ENCODE peak calls at places on chromosomes 11 and 22, in ten cellular contexts. E is IMR-90; C is naive thymus-derived CD4-positive, alpha-beta T cell; U is neuronal stem cell; V is lung; I is uterus; B is upper lobe of right lung; J is kidney; Y is GM23248; L is psoas muscle. W is an unnamed sample.
A peak's percentile ranks its signal among the peaks of the same experiment; 100 is the strongest.

GRCh38 chr11:65112551-65113360 is 1.1 kb downstream of the TM7SF2 start:
- DNase-seq in B (peak; percentile 89), C (peak; percentile 88), I (peak; percentile 46), L (peak; percentile 86), U (no peak), Y (peak; percentile 73), V (no peak), J (peak; percentile 86), E (peak; percentile 27), W (peak; percentile 92)

GRCh38 chr11:13064593-13064992 is 55.5 kb downstream of the RASSF10 start:
- DNase-seq in V (no peak), U (no peak), E (no peak), J (no peak), L (no peak), I (no peak), C (no peak), B (no peak), Y (no peak), W (no peak)

GRCh38 chr11:132111781-132112380 is 741.5 kb downstream of the NTM start:
- DNase-seq in U (no peak), V (no peak), C (no peak), B (no peak), Y (peak; percentile 95), J (no peak), L (no peak), I (no peak), E (peak; percentile 92), W (no peak)

GRCh38 chr22:49964493-49965290 is 4.1 kb downstream of the PIM3 start:
- DNase-seq in L (peak; percentile 52), J (peak; percentile 74), Y (no peak), E (no peak), B (peak; percentile 63), V (peak; percentile 28), I (peak; percentile 17), U (no peak), C (no peak), W (peak; percentile 70)

GRCh38 chr22:44314425-44315067 is 1.8 kb upstream of the SHISAL1 start:
- DNase-seq in Y (no peak), B (no peak), L (no peak), I (no peak), C (no peak), U (no peak), J (peak; percentile 46), V (no peak), E (no peak), W (no peak)

GRCh38 chr11:15845261-15845660 is 511.1 kb downstream of the SOX6 start:
- DNase-seq in B (no peak), L (no peak), U (peak; percentile 82), C (no peak), J (no peak), E (no peak), V (no peak), I (no peak), Y (no peak), W (no peak)

GRCh38 chr11:9047986-9048522 is 43.3 kb downstream of the SCUBE2 start:
- DNase-seq in E (peak; percentile 34), U (no peak), L (no peak), I (no peak), J (no peak), Y (peak; percentile 46), V (no peak), B (no peak), C (no peak), W (no peak)

GRCh38 chr11:78860720-78861422 is 286.2 kb upstream of the NARS2 start:
- DNase-seq in L (no peak), U (peak; percentile 27), I (no peak), C (no peak), B (no peak), Y (peak; percentile 43), V (no peak), J (no peak), E (peak; percentile 35), W (no peak)

GRCh38 chr22:22791438-22792181 is 96.0 kb upstream of the IGLL5 start:
- DNase-seq in L (no peak), E (no peak), B (no peak), V (no peak), Y (no peak), I (no peak), U (no peak), J (no peak), C (no peak), W (no peak)

GRCh38 chr11:67612751-67613150 is 6.0 kb downstream of the NDUFV1 start:
- DNase-seq in V (no peak), I (no peak), U (no peak), E (no peak), B (no peak), Y (no peak), J (no peak), L (peak; percentile 38), C (no peak), W (no peak)

DNA sequence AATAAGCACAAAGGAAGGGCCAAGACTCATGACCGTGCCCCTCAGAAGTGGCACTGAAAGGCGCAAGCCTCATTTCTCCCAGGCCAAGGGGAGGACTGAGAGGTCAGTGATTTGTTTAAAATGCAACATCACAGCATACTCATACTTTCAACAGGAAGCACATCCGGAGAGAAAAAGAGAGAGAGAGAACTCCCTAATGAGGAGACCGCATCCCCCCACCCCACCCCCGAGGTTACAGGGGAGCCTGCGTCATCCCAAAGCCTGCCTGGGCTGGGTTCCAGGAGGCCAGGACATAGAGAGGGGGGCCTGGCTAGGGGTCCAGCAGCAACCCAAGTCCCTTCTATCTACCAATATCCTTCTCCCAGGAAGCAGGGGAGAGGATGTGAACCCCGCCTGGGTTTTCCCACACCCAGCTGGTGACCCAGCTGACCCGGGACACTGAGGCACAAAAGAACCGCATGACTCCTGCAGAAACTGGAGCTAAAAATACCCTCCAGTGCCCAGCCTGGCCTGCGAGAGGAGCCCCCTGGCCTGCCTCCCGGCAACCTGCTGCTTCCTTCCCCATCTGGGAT is 3.8 kb downstream of the CSNK1E start:
- DNase-seq in J (peak; percentile 89), U (no peak), C (peak; percentile 16), B (no peak), Y (peak; percentile 84), I (peak; percentile 85), E (peak; percentile 96), L (peak; percentile 88), V (no peak), W (peak; percentile 83)
- H3K4me3 ChIP-seq in J (no peak overlapping the region), U (no peak overlapping the region), C (peak overlapping the region; percentile 20), B (peak overlapping the region; percentile 79), Y (peak overlapping the region; percentile 100), I (peak overlapping the region; percentile 71), E (peak overlapping the region; percentile 92), L (peak overlapping the region; percentile 76), V (no peak overlapping the region), W (no peak overlapping the region)

GRCh38 chr11:6206456-6207180 is 1.3 kb downstream of the C11orf42 start:
- DNase-seq in U (no peak), V (no peak), E (no peak), I (no peak), C (no peak), Y (no peak), B (no peak), J (no peak), L (no peak), W (no peak)
- H3K4me1 ChIP-seq in U (no peaks in the 10 kb centered on the region), V (no peaks in the 10 kb centered on the region), E (peaks cover 10% of the 10 kb centered on the region), I (no peaks in the 10 kb centered on the region), C (peaks cover 17% of the 10 kb centered on the region), Y (peaks cover 9% of the 10 kb centered on the region), B (no peaks in the 10 kb centered on the region), J (no peaks in the 10 kb centered on the region), L (no peaks in the 10 kb centered on the region), W (no peaks in the 10 kb centered on the region)

GRCh38 chr22:37508431-37508963 is 10.7 kb downstream of the CARD10 start:
- DNase-seq in L (no peak), V (no peak), U (no peak), C (no peak), Y (no peak), J (peak; percentile 75), E (no peak), I (no peak), B (peak; percentile 70), W (no peak)

GRCh38 chr22:37510046-37510445 is 9.2 kb downstream of the CARD10 start:
- DNase-seq in V (no peak), U (no peak), L (no peak), J (peak; percentile 75), C (no peak), I (no peak), Y (no peak), E (no peak), B (no peak), W (no peak)

GRCh38 chr22:37514526-37515051 is 4.6 kb downstream of the CARD10 start:
- DNase-seq in Y (no peak), E (no peak), I (no peak), B (no peak), J (peak; percentile 67), U (no peak), C (no peak), L (no peak), V (no peak), W (peak; percentile 44)

GRCh38 chr22:37509026-37509886 is 10.0 kb downstream of the CARD10 start:
- DNase-seq in C (no peak), U (no peak), L (no peak), Y (no peak), E (no peak), V (no peak), B (peak; percentile 63), J (peak; percentile 69), I (no peak), W (peak; percentile 17)

DNA sequence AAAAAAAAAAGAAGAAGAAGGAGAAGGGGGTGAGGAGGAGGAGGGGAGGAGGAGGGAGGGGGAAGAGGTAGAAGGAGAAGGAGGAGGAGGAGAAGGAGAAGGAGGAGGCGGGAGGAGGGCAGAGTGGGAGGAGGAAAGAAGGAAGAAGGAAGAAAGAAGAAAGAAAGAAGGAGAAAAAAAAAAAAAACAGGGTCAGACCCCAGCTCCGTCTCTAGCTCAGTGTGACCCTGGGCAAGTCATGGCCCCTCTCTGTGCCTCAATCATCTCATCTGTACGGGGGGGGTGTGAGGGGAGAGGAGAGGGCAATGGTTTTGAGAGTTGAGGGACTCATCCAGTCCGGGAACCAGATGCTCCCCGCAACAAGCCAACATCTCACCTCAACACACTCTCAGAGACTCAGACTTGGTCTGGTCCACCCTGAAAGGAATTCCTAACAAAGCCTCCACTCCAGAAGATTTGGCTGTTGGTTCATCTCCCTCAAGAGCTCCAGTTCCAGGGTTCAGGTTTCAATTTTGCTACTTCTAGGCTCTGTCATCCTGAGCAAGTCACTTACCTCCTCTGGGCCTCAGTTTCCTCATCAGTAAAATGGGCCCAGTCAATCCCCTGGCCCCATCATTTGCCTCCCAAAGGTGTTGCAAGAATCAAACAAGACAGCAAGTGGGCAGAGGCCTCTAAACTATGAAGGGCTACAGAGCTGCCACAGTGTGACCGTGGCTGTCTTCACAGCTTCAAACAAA is 7.7 kb downstream of the CARD10 start:
- DNase-seq in Y (no peak), E (peak; percentile 20), B (no peak), V (no peak), J (no peak), U (no peak), C (no peak), L (no peak), I (no peak), W (no peak)
- H3K4me3 ChIP-seq in Y (no peak overlapping the region), E (no peak overlapping the region), B (no peak overlapping the region), V (no peak overlapping the region), J (no peak overlapping the region), U (no peak overlapping the region), C (no peak overlapping the region), L (no peak overlapping the region), I (no peak overlapping the region), W (no peak overlapping the region)

DNA sequence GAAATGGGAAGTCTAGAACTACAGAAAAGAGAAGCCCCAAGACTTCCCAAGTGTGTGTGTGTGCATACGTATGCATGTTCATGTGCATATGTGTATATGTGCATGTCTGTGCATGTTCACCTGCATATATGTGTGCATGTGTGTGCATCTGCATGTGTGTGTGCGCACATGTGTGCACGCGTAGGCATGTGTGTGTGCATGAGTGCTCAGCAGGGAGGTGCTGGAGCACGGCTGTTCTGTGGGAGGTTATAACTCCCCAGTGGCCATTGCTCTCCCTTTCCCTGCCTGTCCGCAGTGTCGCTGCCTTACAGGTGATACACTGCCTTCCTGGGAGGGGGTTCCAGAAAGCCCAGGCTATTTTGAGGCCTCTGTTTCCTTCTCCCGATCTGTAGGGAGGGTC is 29.8 kb downstream of the B3GAT1 start:
- DNase-seq in V (no peak), I (no peak), J (no peak), L (no peak), B (no peak), Y (no peak), C (no peak), E (no peak), U (no peak), W (no peak)
- H3K4me1 ChIP-seq in V (no peaks in the 10 kb centered on the region), I (no peaks in the 10 kb centered on the region), J (no peaks in the 10 kb centered on the region), L (no peaks in the 10 kb centered on the region), B (no peaks in the 10 kb centered on the region), Y (no peaks in the 10 kb centered on the region), C (peaks cover 17% of the 10 kb centered on the region), E (no peaks in the 10 kb centered on the region), U (no peaks in the 10 kb centered on the region), W (no peaks in the 10 kb centered on the region)

W was measured in aorta.